ENCODE peak calls at places on chromosomes 1 and 21, in nine cellular contexts. One of them, this sample, is unnamed. For H3K4me1, the result is how much of the 10 kb centered on the place peaks cover.

GRCh38 chr1:235329139-235329808 is 904 bp downstream of the GGPS1 start:
- DNase-seq in heart left ventricle: no peak
- DNase-seq in body of pancreas: peak
- DNase-seq in stomach: peak
- DNase-seq in right lobe of liver: peak
- DNase-seq in A549: no peak
- DNase-seq in testis: peak
- DNase-seq in IMR-90: peak
- DNase-seq in esophagus squamous epithelium: no peak
- DNase-seq in this sample: peak

GRCh38 chr21:32096411-32096810 is 182.4 kb downstream of the MIS18A start:
- DNase-seq in right lobe of liver: no peak
- DNase-seq in body of pancreas: no peak
- DNase-seq in IMR-90: no peak
- DNase-seq in stomach: no peak
- DNase-seq in A549: peak
- DNase-seq in esophagus squamous epithelium: no peak
- DNase-seq in heart left ventricle: no peak
- DNase-seq in testis: no peak
- DNase-seq in this sample: no peak

GRCh38 chr1:196148367-196148970 is 459.8 kb downstream of the KCNT2 start:
- DNase-seq in right lobe of liver: no peak
- DNase-seq in A549: peak
- DNase-seq in stomach: no peak
- DNase-seq in esophagus squamous epithelium: no peak
- DNase-seq in body of pancreas: no peak
- DNase-seq in heart left ventricle: no peak
- DNase-seq in testis: no peak
- DNase-seq in IMR-90: peak
- DNase-seq in this sample: no peak

GRCh38 chr1:33886452-33886851 is 22.6 kb downstream of the HMGB4 start:
- DNase-seq in IMR-90: no peak
- DNase-seq in A549: no peak
- DNase-seq in esophagus squamous epithelium: no peak
- DNase-seq in testis: no peak
- DNase-seq in stomach: no peak
- DNase-seq in body of pancreas: no peak
- DNase-seq in heart left ventricle: no peak
- DNase-seq in right lobe of liver: no peak
- DNase-seq in this sample: no peak

GRCh38 chr1:160197231-160197630 is 6.9 kb downstream of the CASQ1 start:
- DNase-seq in heart left ventricle: peak
- DNase-seq in testis: no peak
- DNase-seq in A549: no peak
- DNase-seq in right lobe of liver: no peak
- DNase-seq in stomach: no peak
- DNase-seq in esophagus squamous epithelium: no peak
- DNase-seq in IMR-90: no peak
- DNase-seq in body of pancreas: no peak
- DNase-seq in this sample: no peak

GRCh38 chr1:45410850-45411509 is 70.7 kb upstream of the MUTYH start:
- DNase-seq in body of pancreas: no peak
- DNase-seq in right lobe of liver: no peak
- DNase-seq in heart left ventricle: no peak
- DNase-seq in IMR-90: no peak
- DNase-seq in testis: no peak
- DNase-seq in A549: no peak
- DNase-seq in stomach: no peak
- DNase-seq in esophagus squamous epithelium: no peak
- DNase-seq in this sample: no peak

GRCh38 chr1:28322209-28322608 is 6.6 kb upstream of the MED18 start:
- DNase-seq in body of pancreas: peak
- DNase-seq in heart left ventricle: no peak
- DNase-seq in testis: no peak
- DNase-seq in IMR-90: no peak
- DNase-seq in esophagus squamous epithelium: no peak
- DNase-seq in A549: no peak
- DNase-seq in right lobe of liver: no peak
- DNase-seq in stomach: no peak
- DNase-seq in this sample: no peak

GRCh38 chr1:15994590-15995351 is 9.3 kb upstream of the SRARP start:
- DNase-seq in heart left ventricle: peak
- DNase-seq in stomach: peak
- DNase-seq in body of pancreas: peak
- DNase-seq in IMR-90: peak
- DNase-seq in right lobe of liver: peak
- DNase-seq in testis: peak
- DNase-seq in esophagus squamous epithelium: no peak
- DNase-seq in A549: peak
- DNase-seq in this sample: peak

GRCh38 chr1:112625696-112626095 is 6.1 kb downstream of the CAPZA1 start:
- DNase-seq in body of pancreas: no peak
- DNase-seq in right lobe of liver: no peak
- DNase-seq in stomach: no peak
- DNase-seq in testis: peak
- DNase-seq in heart left ventricle: peak
- DNase-seq in A549: no peak
- DNase-seq in IMR-90: no peak
- DNase-seq in esophagus squamous epithelium: no peak
- DNase-seq in this sample: no peak

GRCh38 chr1:205668951-205669340 is 11.4 kb downstream of the SLC45A3 start:
- DNase-seq in right lobe of liver: peak
- DNase-seq in body of pancreas: no peak
- DNase-seq in IMR-90: no peak
- DNase-seq in testis: no peak
- DNase-seq in esophagus squamous epithelium: no peak
- DNase-seq in A549: no peak
- DNase-seq in heart left ventricle: no peak
- DNase-seq in stomach: no peak
- DNase-seq in this sample: no peak

GRCh38 chr1:230401763-230402294 is 24.3 kb downstream of the PGBD5 start:
- DNase-seq in stomach: no peak
- DNase-seq in A549: no peak
- DNase-seq in heart left ventricle: no peak
- DNase-seq in right lobe of liver: no peak
- DNase-seq in IMR-90: peak
- DNase-seq in body of pancreas: no peak
- DNase-seq in esophagus squamous epithelium: no peak
- DNase-seq in testis: no peak
- DNase-seq in this sample: no peak

GRCh38 chr1:86645866-86646647 is 58.3 kb upstream of the SH3GLB1 start:
- DNase-seq in heart left ventricle: no peak
- DNase-seq in right lobe of liver: no peak
- DNase-seq in stomach: no peak
- DNase-seq in esophagus squamous epithelium: no peak
- DNase-seq in A549: no peak
- DNase-seq in testis: no peak
- DNase-seq in IMR-90: no peak
- DNase-seq in body of pancreas: no peak
- DNase-seq in this sample: no peak

GRCh38 chr1:18874036-18874435 is 14.6 kb upstream of the TAS1R2 start:
- DNase-seq in heart left ventricle: no peak
- DNase-seq in esophagus squamous epithelium: no peak
- DNase-seq in stomach: no peak
- DNase-seq in right lobe of liver: no peak
- DNase-seq in IMR-90: no peak
- DNase-seq in testis: no peak
- DNase-seq in A549: no peak
- DNase-seq in body of pancreas: no peak
- DNase-seq in this sample: no peak

DNA sequence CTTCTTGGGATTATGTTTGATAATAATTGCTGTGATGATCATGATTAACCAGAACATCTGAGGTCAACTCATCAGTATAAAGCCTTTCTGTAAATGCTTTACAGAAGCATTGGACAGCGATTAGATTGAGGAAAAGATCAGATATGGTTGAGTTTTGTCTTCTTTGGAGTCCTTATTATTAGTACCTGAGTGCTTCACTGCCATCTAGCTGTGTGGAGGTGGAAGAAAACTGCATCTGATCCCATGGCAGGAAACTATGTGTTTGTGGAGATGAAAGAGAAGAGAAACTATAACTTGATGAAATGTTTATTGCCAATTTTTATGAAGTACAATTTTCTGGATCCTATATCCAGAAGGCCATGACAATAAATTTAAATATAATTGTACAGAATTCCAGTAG is 11.4 kb downstream of the FLG2 start:
- DNase-seq in right lobe of liver: no peak
- DNase-seq in A549: no peak
- DNase-seq in body of pancreas: no peak
- DNase-seq in heart left ventricle: no peak
- DNase-seq in esophagus squamous epithelium: no peak
- DNase-seq in stomach: no peak
- DNase-seq in testis: no peak
- DNase-seq in IMR-90: no peak
- DNase-seq in this sample: no peak
- TF ChIP-seq CTCF in right lobe of liver: peak
- TF ChIP-seq CTCF in A549: no peak
- TF ChIP-seq CTCF in body of pancreas: no peak
- TF ChIP-seq CTCF in heart left ventricle: no peak
- TF ChIP-seq CTCF in esophagus squamous epithelium: peak
- TF ChIP-seq CTCF in stomach: no peak
- TF ChIP-seq CTCF in testis: no peak
- TF ChIP-seq CTCF in IMR-90: no peak
- TF ChIP-seq CTCF in this sample: no peak

DNA sequence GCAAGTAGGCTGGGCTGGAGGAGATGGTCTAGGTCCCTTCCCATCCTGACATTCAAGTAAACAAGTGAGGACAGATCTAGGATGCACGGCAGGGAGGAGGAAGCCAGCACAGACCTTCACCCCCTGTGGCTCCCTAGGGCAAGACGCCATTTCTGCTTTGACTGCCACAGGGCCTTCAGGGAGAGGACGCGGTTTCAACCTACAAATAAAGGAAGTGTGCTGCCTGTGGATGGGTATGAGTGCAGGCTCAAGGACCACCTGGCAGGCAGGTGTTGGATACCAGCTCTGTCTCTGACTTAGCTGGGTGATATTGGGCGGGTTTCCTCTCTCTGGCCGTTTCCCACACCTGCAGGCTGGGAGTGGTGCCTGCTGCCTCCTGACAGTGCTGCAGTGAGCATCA is 16.2 kb downstream of the SLC2A1 start:
- DNase-seq in A549: no peak
- DNase-seq in stomach: no peak
- DNase-seq in heart left ventricle: no peak
- DNase-seq in body of pancreas: no peak
- DNase-seq in right lobe of liver: no peak
- DNase-seq in esophagus squamous epithelium: no peak
- DNase-seq in testis: no peak
- DNase-seq in IMR-90: no peak
- DNase-seq in this sample: peak
- TF ChIP-seq POLR2A in A549: no peak
- TF ChIP-seq POLR2A in stomach: no peak
- TF ChIP-seq POLR2A in heart left ventricle: no peak
- TF ChIP-seq POLR2A in body of pancreas: no peak
- TF ChIP-seq POLR2A in right lobe of liver: no peak
- TF ChIP-seq POLR2A in esophagus squamous epithelium: no peak
- TF ChIP-seq POLR2A in testis: no peak
- TF ChIP-seq POLR2A in IMR-90: no peak
- TF ChIP-seq POLR2A in this sample: no peak

GRCh38 chr1:93358293-93358692 is 12.6 kb downstream of the DR1 start:
- DNase-seq in stomach: no peak
- DNase-seq in esophagus squamous epithelium: no peak
- DNase-seq in testis: no peak
- DNase-seq in heart left ventricle: no peak
- DNase-seq in A549: no peak
- DNase-seq in right lobe of liver: no peak
- DNase-seq in body of pancreas: no peak
- DNase-seq in IMR-90: no peak
- DNase-seq in this sample: no peak

GRCh38 chr1:93365813-93366212 is 20.1 kb downstream of the DR1 start:
- DNase-seq in heart left ventricle: no peak
- DNase-seq in body of pancreas: no peak
- DNase-seq in A549: no peak
- DNase-seq in right lobe of liver: no peak
- DNase-seq in IMR-90: no peak
- DNase-seq in esophagus squamous epithelium: no peak
- DNase-seq in stomach: no peak
- DNase-seq in testis: no peak
- DNase-seq in this sample: no peak

GRCh38 chr1:93360111-93360510 is 14.4 kb downstream of the DR1 start:
- DNase-seq in esophagus squamous epithelium: no peak
- DNase-seq in stomach: no peak
- DNase-seq in testis: no peak
- DNase-seq in IMR-90: no peak
- DNase-seq in A549: no peak
- DNase-seq in right lobe of liver: no peak
- DNase-seq in body of pancreas: no peak
- DNase-seq in heart left ventricle: no peak
- DNase-seq in this sample: no peak

GRCh38 chr1:93357242-93357641 is 11.5 kb downstream of the DR1 start:
- DNase-seq in testis: no peak
- DNase-seq in body of pancreas: no peak
- DNase-seq in stomach: no peak
- DNase-seq in IMR-90: no peak
- DNase-seq in esophagus squamous epithelium: no peak
- DNase-seq in A549: no peak
- DNase-seq in right lobe of liver: no peak
- DNase-seq in heart left ventricle: no peak
- DNase-seq in this sample: no peak

DNA sequence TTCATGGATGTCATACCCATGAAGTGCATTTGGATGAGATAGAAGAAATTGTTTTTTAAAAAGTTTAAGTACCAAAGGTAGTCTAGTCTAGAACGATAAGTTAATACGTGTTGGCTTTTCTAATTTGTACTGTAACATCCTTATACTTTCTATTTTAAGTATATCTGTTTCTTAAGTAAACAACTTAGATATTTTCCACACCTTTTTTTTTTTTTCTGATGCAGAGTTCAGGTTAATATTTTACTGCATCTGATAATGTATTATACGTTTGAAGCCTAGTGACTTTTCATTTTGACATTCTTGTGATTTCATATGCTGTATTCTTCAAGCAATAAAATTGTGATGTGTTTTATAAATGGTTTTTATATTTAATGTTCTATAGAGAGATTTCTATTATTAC is 16.5 kb downstream of the DR1 start:
- DNase-seq in A549: no peak
- DNase-seq in testis: no peak
- DNase-seq in IMR-90: no peak
- DNase-seq in heart left ventricle: no peak
- DNase-seq in esophagus squamous epithelium: no peak
- DNase-seq in stomach: no peak
- DNase-seq in body of pancreas: no peak
- DNase-seq in right lobe of liver: no peak
- DNase-seq in this sample: no peak
- H3K4me1 ChIP-seq in A549: under half
- H3K4me1 ChIP-seq in testis: under half
- H3K4me1 ChIP-seq in IMR-90: under half
- H3K4me1 ChIP-seq in heart left ventricle: under half
- H3K4me1 ChIP-seq in esophagus squamous epithelium: under half
- H3K4me1 ChIP-seq in stomach: half or more
- H3K4me1 ChIP-seq in body of pancreas: under half
- H3K4me1 ChIP-seq in right lobe of liver: under half
- H3K4me1 ChIP-seq in this sample: under half

DNA sequence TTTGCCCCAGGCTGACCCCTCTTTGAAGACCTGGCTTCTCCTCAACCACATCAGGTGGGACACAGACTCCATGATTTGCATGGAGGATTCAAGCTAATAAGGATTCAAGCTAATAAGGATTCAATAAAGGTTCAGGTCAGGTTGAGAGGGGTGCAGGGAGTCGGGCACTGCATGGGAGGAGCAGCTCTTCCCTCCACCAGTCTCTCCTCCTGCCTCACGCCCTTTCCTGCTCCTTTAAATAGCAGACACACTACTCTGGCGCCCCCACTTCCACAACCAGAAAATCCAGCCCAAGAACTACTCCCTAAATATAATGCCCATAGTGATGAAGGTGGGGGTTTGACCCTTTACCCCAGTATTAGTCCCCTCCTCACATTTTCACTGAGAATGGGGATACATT is 7.1 kb downstream of the MEX3A start:
- DNase-seq in stomach: no peak
- DNase-seq in esophagus squamous epithelium: no peak
- DNase-seq in A549: no peak
- DNase-seq in testis: no peak
- DNase-seq in body of pancreas: no peak
- DNase-seq in right lobe of liver: no peak
- DNase-seq in IMR-90: no peak
- DNase-seq in heart left ventricle: no peak
- DNase-seq in this sample: no peak
- TF ChIP-seq CTCF in stomach: no peak
- TF ChIP-seq CTCF in esophagus squamous epithelium: no peak
- TF ChIP-seq CTCF in A549: no peak
- TF ChIP-seq CTCF in testis: no peak
- TF ChIP-seq CTCF in body of pancreas: no peak
- TF ChIP-seq CTCF in right lobe of liver: no peak
- TF ChIP-seq CTCF in IMR-90: no peak
- TF ChIP-seq CTCF in heart left ventricle: no peak
- TF ChIP-seq CTCF in this sample: no peak